ENCODE peak calls at places on chromosomes 4 and X, in nine cellular contexts. M is SJSA1; D is astrocyte; H is neuronal stem cell; T is adipocyte; Q is stomach; Z is CD8-positive, alpha-beta T cell; J is CD8-positive, alpha-beta memory T cell; C is effector memory CD4-positive, alpha-beta T cell. Y is an unnamed sample.

GRCh38 chrX:48045410-48046311 is 25.8 kb downstream of the ZNF630 start:
- DNase-seq in M (no peak), D (peak; percentile 83), H (no peak), T (peak; percentile 53), Q (no peak), Z (no peak), J (no peak), C (no peak), Y (peak; percentile 87)

GRCh38 chrX:150569155-150569477 is 695 bp downstream of the MTM1 start:
- DNase-seq in M (no peak), D (peak; percentile 14), H (no peak), T (no peak), Q (peak; percentile 34), Z (peak; percentile 22), J (no peak), C (no peak), Y (no peak)

GRCh38 chrX:25536307-25536970 is 520.7 kb upstream of the ARX start:
- DNase-seq in M (no peak), D (no peak), H (no peak), T (no peak), Q (no peak), Z (no peak), J (no peak), C (no peak), Y (no peak)

GRCh38 chr4:128974203-128974602 is 119.1 kb downstream of the SCLT1 start:
- DNase-seq in M (no peak), D (peak; percentile 42), H (no peak), T (peak; percentile 45), Q (no peak), Z (no peak), J (no peak), C (no peak), Y (no peak)

GRCh38 chrX:29662759-29663503 is 552.4 kb upstream of the MAGEB2 start:
- DNase-seq in M (peak; percentile 76), D (peak; percentile 96), H (no peak), T (peak; percentile 69), Q (no peak), Z (no peak), J (no peak), C (no peak), Y (no peak)

GRCh38 chr4:47913858-47914218 is 545 bp downstream of the NFXL1 start:
- DNase-seq in M (no peak), D (no peak), H (no peak), T (no peak), Q (peak; percentile 42), Z (peak; percentile 23), J (peak; percentile 32), C (peak; percentile 11), Y (no peak)

GRCh38 chr4:25792200-25792791 is 70.5 kb downstream of the SEL1L3 start:
- DNase-seq in M (no peak), D (no peak), H (no peak), T (no peak), Q (peak; percentile 79), Z (no peak), J (no peak), C (no peak), Y (no peak)

GRCh38 chrX:134753185-134754008 is 95.1 kb upstream of the PLAC1 start:
- DNase-seq in M (no peak), D (no peak), H (no peak), T (peak; percentile 49), Q (no peak), Z (no peak), J (no peak), C (no peak), Y (no peak)

GRCh38 chr4:16524911-16525574 is 298.8 kb upstream of the TAPT1 start:
- DNase-seq in M (no peak), D (peak; percentile 28), H (no peak), T (peak; percentile 53), Q (no peak), Z (no peak), J (no peak), C (no peak), Y (no peak)

GRCh38 chr4:165879581-165879980 is 6.5 kb downstream of the TLL1 start:
- DNase-seq in M (no peak), D (no peak), H (no peak), T (no peak), Q (no peak), Z (no peak), J (no peak), C (no peak), Y (no peak)

GRCh38 chrX:39263946-39264483 is 462.8 kb downstream of the MID1IP1 start:
- DNase-seq in M (no peak), D (no peak), H (no peak), T (no peak), Q (no peak), Z (no peak), J (no peak), C (no peak), Y (no peak)

GRCh38 chr4:52617467-52618017 is 41.6 kb downstream of the USP46 start:
- DNase-seq in M (no peak), D (no peak), H (no peak), T (no peak), Q (no peak), Z (no peak), J (no peak), C (no peak), Y (no peak)

GRCh38 chr4:87060957-87061356 is 126.1 kb downstream of the AFF1 start:
- DNase-seq in M (peak; percentile 77), D (peak; percentile 93), H (no peak), T (peak; percentile 35), Q (no peak), Z (no peak), J (no peak), C (no peak), Y (no peak)

GRCh38 chr4:52051615-52052474 is 741 bp downstream of the SPATA18 start:
- DNase-seq in M (peak; percentile 63), D (peak; percentile 88), H (peak; percentile 76), T (peak; percentile 90), Q (peak; percentile 82), Z (no peak), J (no peak), C (no peak), Y (no peak)

GRCh38 chrX:77527233-77528001 is 80.2 kb downstream of the FGF16 start:
- DNase-seq in M (no peak), D (no peak), H (no peak), T (no peak), Q (no peak), Z (no peak), J (no peak), C (no peak), Y (no peak)

DNA sequence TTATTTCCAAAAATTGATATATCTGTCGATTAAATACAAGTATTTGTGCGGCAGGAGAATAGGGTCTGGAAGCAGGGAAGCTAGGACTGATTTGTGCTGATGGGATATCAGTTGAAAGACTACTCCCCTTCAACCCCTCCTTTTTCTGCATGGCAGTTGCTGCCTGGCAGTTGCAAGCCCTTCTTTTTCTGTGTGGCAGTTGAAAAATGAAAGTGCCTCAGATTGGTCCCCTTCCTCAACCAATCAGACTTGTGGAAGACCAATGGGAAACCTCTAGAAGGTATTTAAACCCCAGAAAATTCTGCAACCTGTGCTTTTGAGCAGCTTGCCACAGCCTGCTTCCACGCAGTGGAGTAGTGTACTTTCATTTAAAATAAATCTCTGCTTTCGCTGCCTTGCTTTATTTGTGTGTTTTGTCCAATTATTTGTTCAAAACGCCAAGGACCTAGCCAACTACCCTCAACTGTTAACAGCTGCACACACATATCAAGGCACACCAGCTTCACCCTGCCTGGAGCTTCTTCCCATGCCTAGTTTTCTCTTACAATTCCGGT is 1.5 kb upstream of the TMA16 start:
- DNase-seq in M (no peak), D (no peak), H (no peak), T (peak; percentile 16), Q (no peak), Z (no peak), J (no peak), C (no peak), Y (no peak)
- H3K4me3 ChIP-seq in M (no peak overlapping the region), D (no peak overlapping the region), H (no peak overlapping the region), T (no peak overlapping the region), Q (no peak overlapping the region), Z (no peak overlapping the region), J (no peak overlapping the region), C (no peak overlapping the region), Y (no peak overlapping the region)

DNA sequence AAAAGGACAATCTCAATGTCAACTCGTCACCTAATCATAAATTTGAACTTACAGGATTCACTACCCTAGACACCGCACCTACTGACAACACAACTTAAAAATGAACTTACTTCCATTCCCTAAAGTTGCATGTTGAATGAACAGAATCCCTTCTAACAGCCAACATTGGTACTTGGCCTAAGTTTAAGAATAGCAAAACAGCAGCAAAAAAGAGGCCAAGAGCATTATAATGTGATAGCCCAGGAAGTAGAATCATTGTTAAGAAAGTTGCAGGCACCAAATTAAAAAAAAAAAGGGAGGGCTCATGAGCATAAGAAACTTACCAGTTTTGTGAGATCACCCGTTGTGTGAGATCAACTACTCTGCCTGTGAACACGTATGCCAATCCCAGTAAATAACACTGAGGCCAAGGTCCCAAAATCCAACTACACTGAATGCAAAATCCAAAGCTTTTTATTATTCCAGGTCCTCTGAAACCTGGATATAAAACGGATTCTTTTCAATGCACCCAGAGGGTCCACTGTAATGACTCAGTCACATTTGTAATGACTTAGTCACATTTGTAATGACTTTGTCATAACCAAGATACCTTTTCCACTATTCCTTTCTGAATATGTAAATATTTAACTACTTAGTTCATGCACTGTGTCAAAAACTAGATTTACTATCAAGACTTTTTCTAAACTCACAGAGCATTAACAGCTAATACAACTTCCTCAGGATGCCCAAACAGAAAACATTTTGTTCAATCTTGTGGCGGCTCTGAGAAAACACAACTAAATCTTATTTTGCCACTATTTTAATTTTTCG is 6.8 kb downstream of the HNRNPDL start:
- DNase-seq in M (no peak), D (peak; percentile 38), H (no peak), T (peak; percentile 27), Q (no peak), Z (no peak), J (no peak), C (no peak), Y (no peak)
- H3K36me3 ChIP-seq in M (peaks cover 61% of the 10 kb centered on the region), D (peaks cover 53% of the 10 kb centered on the region), H (peaks cover 15% of the 10 kb centered on the region), T (peaks cover 56% of the 10 kb centered on the region), Q (peaks cover 56% of the 10 kb centered on the region), Z (peaks cover 40% of the 10 kb centered on the region), J (peaks cover 49% of the 10 kb centered on the region), C (peaks cover 42% of the 10 kb centered on the region), Y (peaks cover 64% of the 10 kb centered on the region)

GRCh38 chrX:145552643-145553042 is 265.0 kb upstream of the SLITRK2 start:
- DNase-seq in M (no peak), D (no peak), H (no peak), T (no peak), Q (no peak), Z (no peak), J (no peak), C (no peak), Y (no peak)

DNA sequence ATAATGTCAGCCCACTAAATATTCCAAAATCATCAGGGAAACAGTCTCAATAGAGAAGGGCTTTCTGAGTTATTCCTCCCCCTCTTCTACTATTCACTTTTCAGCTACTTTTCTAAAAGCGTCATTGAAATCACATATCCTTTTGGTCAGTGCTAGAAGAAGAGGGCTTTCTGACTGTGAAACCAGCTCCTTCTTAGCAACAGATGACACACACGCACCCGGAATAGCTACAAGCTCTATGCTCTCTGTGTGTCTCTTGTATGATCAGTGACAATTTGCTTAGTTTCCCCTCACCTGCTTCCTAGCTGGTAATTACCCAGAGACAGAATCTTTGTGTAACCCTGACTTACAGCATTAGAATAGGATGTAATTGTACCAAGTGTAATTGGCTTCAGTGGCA is 268.2 kb upstream of the SLITRK2 start:
- DNase-seq in M (no peak), D (no peak), H (no peak), T (no peak), Q (no peak), Z (no peak), J (no peak), C (no peak), Y (no peak)
- H3K9me3 ChIP-seq in M (no peaks in the 10 kb centered on the region), D (no peaks in the 10 kb centered on the region), H (no peaks in the 10 kb centered on the region), T (peaks cover 7% of the 10 kb centered on the region), Q (no peaks in the 10 kb centered on the region), Z (no peaks in the 10 kb centered on the region), J (no peaks in the 10 kb centered on the region), C (no peaks in the 10 kb centered on the region), Y (no peaks in the 10 kb centered on the region)

GRCh38 chr4:676871-677235 is 2.5 kb downstream of the MYL5 start:
- DNase-seq in M (no peak), D (no peak), H (no peak), T (no peak), Q (no peak), Z (no peak), J (no peak), C (no peak), Y (no peak)
- H3K4me3 ChIP-seq in M (no peak overlapping the region), D (no peak overlapping the region), H (no peak overlapping the region), T (no peak overlapping the region), Q (no peak overlapping the region), Z (no peak overlapping the region), J (no peak overlapping the region), C (no peak overlapping the region), Y (no peak overlapping the region)